ENCODE peak calls at places on chromosome 6, in eight cellular contexts. P, U, Q, B, D, X, Y and R are unnamed samples.

GRCh38 chr6:32692019-32692418 is 25.6 kb upstream of the HLA-DQB1 start:
- DNase-seq in P (no peak), U (no peak), Q (no peak), B (no peak), D (no peak), X (no peak), Y (no peak), R (peak)

GRCh38 chr6:34036357-34037069 is 109.4 kb downstream of the GRM4 start:
- DNase-seq in P (no peak), U (no peak), Q (no peak), B (no peak), D (no peak), X (no peak), Y (no peak), R (peak)

GRCh38 chr6:155587817-155588216 is 132.2 kb upstream of the NOX3 start:
- DNase-seq in P (no peak), U (no peak), Q (no peak), B (no peak), D (no peak), X (no peak), Y (no peak), R (no peak)

GRCh38 chr6:88983532-88983931 is 20.1 kb upstream of the RNGTT start:
- DNase-seq in P (no peak), U (no peak), Q (peak), B (peak), D (no peak), X (no peak), Y (peak), R (peak)

GRCh38 chr6:49666930-49667369 is 30.3 kb upstream of the RHAG start:
- DNase-seq in P (no peak), U (no peak), Q (no peak), B (no peak), D (no peak), X (no peak), Y (no peak), R (no peak)

GRCh38 chr6:52547647-52548352 is 29.1 kb downstream of the TRAM2 start:
- DNase-seq in P (no peak), U (no peak), Q (peak), B (peak), D (no peak), X (no peak), Y (no peak), R (no peak)

GRCh38 chr6:89321571-89321970 is 6.5 kb upstream of the GABRR2 start:
- DNase-seq in P (no peak), U (no peak), Q (no peak), B (no peak), D (no peak), X (no peak), Y (no peak), R (peak)

GRCh38 chr6:89582669-89583325 is 55.8 kb downstream of the LYRM2 start:
- DNase-seq in P (no peak), U (no peak), Q (no peak), B (no peak), D (no peak), X (no peak), Y (no peak), R (no peak)

GRCh38 chr6:169591616-169592015 is 110.2 kb downstream of the WDR27 start:
- DNase-seq in P (no peak), U (no peak), Q (no peak), B (no peak), D (no peak), X (no peak), Y (no peak), R (no peak)
- TF ChIP-seq CTCF in P (no peak), U (no peak), Q (no peak), B (no peak), D (no peak), X (no peak), Y (no peak), R (no peak)

DNA sequence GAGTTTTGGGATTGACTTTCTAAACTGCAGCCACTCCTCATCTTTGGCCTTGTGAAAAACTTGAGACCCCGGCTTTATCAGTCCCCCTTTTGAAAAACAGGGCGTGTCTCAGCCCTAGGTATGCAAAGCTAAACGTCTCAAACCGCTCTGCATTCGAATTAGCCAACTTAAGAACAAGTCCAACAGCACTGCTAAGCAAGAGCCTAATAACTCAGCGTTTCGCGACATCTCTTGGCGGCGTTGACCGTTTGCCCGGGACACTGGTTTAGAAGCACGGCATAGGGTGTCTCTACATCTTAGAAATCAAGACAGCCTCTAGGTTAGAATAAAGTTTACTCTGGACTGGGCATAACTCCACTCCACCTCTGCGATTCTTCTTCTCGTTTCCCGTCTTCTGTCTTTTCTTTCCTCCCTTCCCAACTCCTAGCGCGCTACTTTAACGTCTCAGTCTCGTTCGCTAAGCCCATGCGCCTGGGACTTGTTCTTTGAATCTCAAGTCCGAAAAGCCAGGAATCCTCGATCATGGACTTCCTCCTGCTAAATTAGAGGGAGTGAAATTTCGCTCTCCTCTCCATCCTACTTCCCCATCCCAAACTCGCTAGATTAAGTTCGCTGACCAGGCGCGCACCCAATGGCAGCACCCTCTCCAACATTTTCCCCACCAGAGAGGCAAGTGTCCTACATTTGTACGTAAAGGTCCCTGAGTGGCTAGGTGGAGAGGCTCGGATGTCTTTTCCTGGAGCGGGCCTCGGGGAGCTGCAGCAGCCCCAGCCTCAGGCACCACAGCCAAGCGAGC is 10.5 kb upstream of the TFAP2A start:
- DNase-seq in P (no peak), U (no peak), Q (no peak), B (no peak), D (no peak), X (no peak), Y (no peak), R (no peak)
- H3K4me3 ChIP-seq in P (peak), U (peak), Q (peak), B (peak), D (peak), X (peak), Y (peak), R (peak)

GRCh38 chr6:79984261-79984660 is 20.2 kb upstream of the TTK start:
- DNase-seq in P (no peak), U (no peak), Q (peak), B (no peak), D (no peak), X (no peak), Y (peak), R (peak)
- TF ChIP-seq CTCF in P (no peak), U (peak), Q (no peak), B (no peak), D (no peak), X (no peak), Y (peak), R (no peak)

GRCh38 chr6:143549630-143550268 is 38.2 kb upstream of the FUCA2 start:
- DNase-seq in P (no peak), U (no peak), Q (no peak), B (no peak), D (no peak), X (no peak), Y (no peak), R (peak)
- H3K4me3 ChIP-seq in P (no peak), U (no peak), Q (no peak), B (no peak), D (no peak), X (no peak), Y (no peak), R (no peak)

GRCh38 chr6:55888917-55889316 is 13.5 kb upstream of the BMP5 start:
- DNase-seq in P (no peak), U (no peak), Q (no peak), B (no peak), D (no peak), X (no peak), Y (no peak), R (peak)
- TF ChIP-seq CTCF in P (no peak), U (no peak), Q (no peak), B (no peak), D (no peak), X (no peak), Y (no peak), R (no peak)

DNA sequence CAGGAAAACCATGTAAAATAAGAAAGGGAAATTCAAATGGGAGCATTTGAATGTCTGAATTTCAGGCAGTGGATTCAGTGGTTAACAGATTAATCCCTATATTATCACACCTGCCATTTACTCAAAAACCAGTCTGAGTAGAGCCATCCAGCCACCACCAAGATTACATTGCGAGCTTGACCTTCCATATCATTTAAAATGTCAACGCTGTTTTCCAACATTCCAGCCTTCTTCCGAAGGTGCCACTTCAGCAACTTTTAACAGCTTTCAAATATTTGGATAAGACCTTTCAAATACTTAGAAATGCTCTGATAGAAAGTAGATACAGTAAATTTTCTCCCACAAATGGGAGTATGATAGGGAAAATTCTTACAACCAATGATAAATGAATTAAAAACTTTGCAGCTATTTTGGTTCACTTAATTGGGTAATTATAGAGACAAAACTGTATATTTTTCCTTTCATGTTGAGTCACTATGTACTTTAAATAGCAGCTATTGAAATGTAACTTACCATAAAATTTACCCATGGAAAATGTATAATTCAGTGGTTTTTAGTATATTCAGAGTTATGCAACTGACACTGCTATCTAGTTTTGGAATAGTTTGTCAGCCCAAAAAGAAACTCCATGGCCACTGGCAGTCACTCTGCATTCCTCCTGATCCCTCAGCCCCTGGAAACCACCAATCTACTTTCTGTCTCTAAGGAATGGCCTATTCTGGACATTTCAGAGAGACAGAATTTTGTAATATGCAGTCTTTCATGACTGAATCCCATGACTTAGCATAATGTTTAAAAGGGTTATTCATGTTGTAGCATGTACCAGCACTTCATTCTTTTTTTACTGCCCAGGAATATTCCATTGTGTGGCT is 21.6 kb downstream of the EZR start:
- DNase-seq in P (no peak), U (no peak), Q (peak), B (peak), D (no peak), X (no peak), Y (peak), R (no peak)
- H3K4me3 ChIP-seq in P (no peak), U (no peak), Q (no peak), B (no peak), D (no peak), X (no peak), Y (no peak), R (no peak)

GRCh38 chr6:168219167-168219566 is 100.4 kb downstream of the DACT2 start:
- DNase-seq in P (no peak), U (no peak), Q (no peak), B (no peak), D (peak), X (no peak), Y (peak), R (no peak)
- TF ChIP-seq CTCF in P (no peak), U (no peak), Q (no peak), B (no peak), D (no peak), X (no peak), Y (no peak), R (no peak)

GRCh38 chr6:26016326-26017275 is 54.0 kb downstream of the TRIM38 start:
- DNase-seq in P (no peak), U (no peak), Q (peak), B (peak), D (peak), X (no peak), Y (peak), R (no peak)
- H3K4me3 ChIP-seq in P (peak), U (peak), Q (peak), B (peak), D (peak), X (peak), Y (peak), R (no peak)